ENCODE peak calls at places on chromosomes 1 and 21, in four cellular contexts. N, Z, C and U are unnamed samples.
A peak's percentile ranks its signal among the peaks of the same experiment; 100 is the strongest.

GRCh38 chr1:232853994-232854532 is 48.8 kb downstream of the MAP10 start:
- DNase-seq in C (no peak), Z (no peak), N (no peak), U (no peak)

GRCh38 chr1:222257024-222257423 is 290.9 kb downstream of the HHIPL2 start:
- DNase-seq in C (no peak), Z (no peak), N (no peak), U (peak; percentile 19)

GRCh38 chr1:157641177-157641576 is 43.3 kb upstream of the FCRL4 start:
- DNase-seq in Z (no peak), C (no peak), N (no peak), U (no peak)

GRCh38 chr1:198491596-198491995 is 48.9 kb downstream of the ATP6V1G3 start:
- DNase-seq in C (no peak), Z (no peak), N (no peak), U (no peak)

GRCh38 chr1:183634429-183635065 is 1.0 kb downstream of the ARPC5 start:
- DNase-seq in Z (no peak), N (no peak), C (no peak), U (no peak)

GRCh38 chr1:212613440-212614335 is 5.1 kb downstream of the ATF3 start:
- DNase-seq in N (no peak), C (no peak), Z (no peak), U (no peak)

GRCh38 chr21:18026359-18026758 is 207.2 kb upstream of the C21orf91 start:
- DNase-seq in Z (no peak), N (no peak), C (no peak), U (no peak)

GRCh38 chr1:221881805-221882581 is 140.1 kb upstream of the DUSP10 start:
- DNase-seq in N (no peak), C (no peak), Z (no peak), U (no peak)

GRCh38 chr21:14901482-14901958 is 163.3 kb downstream of the NRIP1 start:
- DNase-seq in C (no peak), Z (no peak), N (no peak), U (no peak)

GRCh38 chr1:51327386-51327785 is 3.0 kb downstream of the TTC39A start:
- DNase-seq in N (no peak), Z (no peak), C (no peak), U (no peak)

GRCh38 chr1:101309334-101310221 is 72.8 kb downstream of the S1PR1 start:
- DNase-seq in N (peak; percentile 63), C (no peak), Z (peak; percentile 35), U (peak; percentile 80)

GRCh38 chr21:45339430-45340405 is 52.0 kb upstream of the POFUT2 start:
- DNase-seq in C (no peak), Z (no peak), N (no peak), U (no peak)

GRCh38 chr1:234956821-234957329 is 171.8 kb downstream of the TOMM20 start:
- DNase-seq in Z (peak; percentile 80), N (peak; percentile 81), C (no peak), U (no peak)

GRCh38 chr1:219988387-219988786 is 57.9 kb downstream of the EPRS1 start:
- DNase-seq in N (no peak), C (peak; percentile 32), Z (no peak), U (no peak)

GRCh38 chr1:177302365-177303044 is 131.7 kb downstream of the BRINP2 start:
- DNase-seq in N (no peak), Z (no peak), C (no peak), U (no peak)

GRCh38 chr1:244833734-244834595 is 1.5 kb upstream of the COX20 start:
- DNase-seq in Z (peak; percentile 98), N (peak; percentile 64), C (no peak), U (peak; percentile 65)

GRCh38 chr1:155272466-155273133 is 704 bp downstream of the CLK2 start:
- DNase-seq in Z (peak; percentile 42), N (no peak), C (no peak), U (no peak)

GRCh38 chr1:107820797-107821196 is 144.2 kb downstream of the VAV3 start:
- DNase-seq in N (no peak), C (no peak), Z (no peak), U (no peak)

GRCh38 chr1:82491301-82491986 is 690.7 kb downstream of the ADGRL2 start:
- DNase-seq in C (no peak), N (no peak), Z (no peak), U (no peak)

GRCh38 chr1:32394890-32395415 is 712 bp upstream of the BSDC1 start:
- DNase-seq in C (no peak), N (no peak), Z (peak; percentile 56), U (peak; percentile 52)

GRCh38 chr1:44605904-44606615 is 68.2 kb downstream of the TMEM53 start:
- DNase-seq in N (no peak), Z (no peak), C (no peak), U (no peak)

GRCh38 chr1:25074828-25075227 is 144.8 kb upstream of the RUNX3 start:
- DNase-seq in Z (no peak), N (no peak), C (no peak), U (no peak)

GRCh38 chr1:154729031-154729442 is 121.1 kb upstream of the ADAR start:
- DNase-seq in N (peak; percentile 23), Z (peak; percentile 6), C (no peak), U (no peak)

GRCh38 chr1:204746838-204747442 is 61.4 kb upstream of the LRRN2 start:
- DNase-seq in C (no peak), N (peak; percentile 77), Z (peak; percentile 40), U (peak; percentile 77)

GRCh38 chr21:22200378-22201092 is 1202.3 kb downstream of the NCAM2 start:
- DNase-seq in C (no peak), N (no peak), Z (no peak), U (no peak)

GRCh38 chr1:76070538-76070937 is 4.0 kb upstream of the ST6GALNAC3 start:
- DNase-seq in C (no peak), N (no peak), Z (no peak), U (no peak)

GRCh38 chr1:98086796-98087195 is 166.0 kb upstream of the DPYD start:
- DNase-seq in Z (peak; percentile 56), N (no peak), C (no peak), U (no peak)

GRCh38 chr21:39009587-39010225 is 173.5 kb downstream of the PSMG1 start:
- DNase-seq in C (no peak), N (no peak), Z (no peak), U (no peak)

GRCh38 chr1:205261946-205262668 is 34.4 kb downstream of the TMCC2 start:
- DNase-seq in N (no peak), Z (no peak), C (no peak), U (no peak)

GRCh38 chr1:34977858-34978257 is 7.3 kb downstream of the TMEM35B start:
- DNase-seq in N (no peak), C (no peak), Z (peak; percentile 51), U (no peak)

GRCh38 chr1:153277852-153278251 is 18.4 kb downstream of the LORICRIN start:
- DNase-seq in N (peak; percentile 35), C (no peak), Z (peak; percentile 28), U (peak; percentile 54)

GRCh38 chr1:227558807-227559186 is 4.6 kb upstream of the ZNF678 start:
- DNase-seq in N (no peak), Z (no peak), C (no peak), U (no peak)

DNA sequence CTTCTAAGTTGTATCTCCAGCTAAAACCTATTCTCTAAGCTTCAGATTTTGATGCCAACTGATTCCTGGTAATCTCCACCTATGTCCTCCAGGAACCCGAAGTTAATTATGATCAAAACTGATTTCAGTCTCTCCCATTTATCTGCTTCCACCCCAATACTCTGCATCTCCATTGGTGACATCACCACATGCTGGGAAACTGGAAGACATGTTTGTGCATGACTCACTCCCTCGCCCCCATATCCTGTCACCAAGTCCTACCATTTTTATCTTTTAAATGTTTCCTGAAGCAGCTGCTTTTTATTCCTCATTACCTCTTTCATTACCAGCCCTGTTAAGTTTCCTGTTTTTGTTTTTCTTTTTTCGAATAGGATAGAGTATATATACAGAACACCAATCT is 228.5 kb downstream of the LRRC40 start:
- DNase-seq in Z (no peak), C (no peak), N (no peak), U (no peak)
- TF ChIP-seq TARDBP in Z (no peak), C (no peak), N (no peak), U (no peak)

GRCh38 chr1:28244549-28245251 is 8.8 kb downstream of the ATP5IF1 start:
- DNase-seq in Z (no peak), N (no peak), C (peak; percentile 75), U (no peak)
- TF ChIP-seq SP1 in Z (no peak), N (no peak), C (no peak), U (no peak)

DNA sequence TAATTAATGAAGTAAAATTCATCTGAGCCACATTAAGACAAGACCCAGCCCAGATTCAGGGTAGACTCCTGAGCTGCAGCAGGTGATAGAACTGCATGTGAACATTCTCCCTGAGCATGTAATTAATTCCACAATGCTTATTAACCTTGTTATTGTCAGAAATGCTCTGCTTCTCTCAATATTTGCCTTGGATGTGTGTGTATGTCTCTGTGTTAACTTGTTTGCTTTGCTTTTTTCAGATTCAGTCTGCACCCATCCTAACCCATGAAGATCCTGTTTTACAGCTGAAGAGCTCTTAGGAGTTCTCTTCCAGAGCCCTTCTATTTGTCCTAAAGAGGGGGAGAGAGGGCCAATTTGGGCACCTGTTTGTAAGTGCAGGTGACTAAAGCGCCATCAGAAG is 143.2 kb upstream of the BMP8A start:
- DNase-seq in N (no peak), C (no peak), Z (no peak), U (no peak)
- TF ChIP-seq TARDBP in N (no peak), C (no peak), Z (no peak), U (no peak)

DNA sequence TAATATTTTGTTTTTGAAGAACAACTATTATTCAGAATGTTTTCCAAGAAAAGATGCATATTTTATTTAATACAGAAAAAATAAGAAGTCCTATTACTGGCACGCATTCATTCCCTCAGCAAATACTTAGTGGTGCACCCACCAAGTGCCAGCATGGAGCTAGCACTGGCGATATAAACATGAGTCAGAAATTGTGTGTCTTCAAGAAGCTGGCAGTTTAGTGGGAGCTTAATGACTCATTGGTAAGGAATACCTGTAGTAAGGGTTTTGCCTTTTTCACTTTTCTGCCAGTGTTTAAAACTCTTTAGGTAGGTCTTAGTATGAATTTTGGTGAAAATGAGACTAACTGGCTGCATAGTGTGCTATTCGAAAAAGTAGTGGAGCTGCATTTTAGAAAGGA is 6.3 kb downstream of the MAGI3 start:
- DNase-seq in N (no peak), Z (no peak), C (no peak), U (no peak)
- TF ChIP-seq SP1 in N (no peak), Z (no peak), C (no peak), U (no peak)

GRCh38 chr21:43938751-43939442 is 73.2 kb upstream of the TRAPPC10 start:
- DNase-seq in Z (peak; percentile 81), C (peak; percentile 84), N (peak; percentile 99), U (peak; percentile 95)
- TF ChIP-seq TARDBP in Z (no peak), C (no peak), N (peak; percentile 91), U (no peak)

DNA sequence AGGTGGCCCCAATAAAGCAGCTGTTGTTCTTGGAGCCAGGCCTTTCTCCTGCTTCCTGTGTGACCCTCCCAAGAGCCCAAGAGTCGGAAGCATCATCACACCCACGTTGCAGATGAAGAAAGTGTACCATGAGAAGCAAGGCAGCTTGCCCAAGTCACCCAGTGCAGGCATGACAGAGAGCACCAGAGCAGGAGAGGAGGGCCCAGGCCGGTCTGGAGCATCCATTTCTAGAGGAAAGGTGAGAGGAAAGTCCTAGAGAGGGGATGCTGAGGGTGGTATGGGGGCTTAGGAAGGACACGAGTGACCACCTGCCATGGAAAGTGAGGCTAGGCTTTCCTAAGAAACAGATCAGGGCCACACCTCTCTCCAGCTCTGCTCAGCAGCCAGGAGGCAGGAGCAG is 47.0 kb downstream of the C1orf198 start:
- DNase-seq in C (no peak), N (no peak), Z (no peak), U (no peak)
- TF ChIP-seq SP1 in C (no peak), N (no peak), Z (no peak), U (no peak)

GRCh38 chr1:29416825-29417557 is 180.7 kb downstream of the PTPRU start:
- DNase-seq in C (no peak), Z (no peak), N (no peak), U (no peak)
- TF ChIP-seq TARDBP in C (no peak), Z (no peak), N (no peak), U (no peak)